ENCODE peak calls at places on chromosome X, in five cellular contexts. One of them, this sample, is unnamed.

GRCh38 chrX:45011597-45011996 is 138.6 kb downstream of the KDM6A start:
- DNase-seq in trophoblast cell: no peak
- DNase-seq in aorta: no peak
- DNase-seq in mucosa of descending colon: no peak
- DNase-seq in transverse colon: no peak
- DNase-seq in this sample: no peak

GRCh38 chrX:24682739-24683432 is 10.8 kb upstream of the POLA1 start:
- DNase-seq in trophoblast cell: no peak
- DNase-seq in aorta: no peak
- DNase-seq in mucosa of descending colon: no peak
- DNase-seq in transverse colon: no peak
- DNase-seq in this sample: no peak

GRCh38 chrX:78527263-78527662 is 131.9 kb downstream of the RTL3 start:
- DNase-seq in trophoblast cell: peak; percentile 58
- DNase-seq in aorta: no peak
- DNase-seq in mucosa of descending colon: no peak
- DNase-seq in transverse colon: no peak
- DNase-seq in this sample: peak; percentile 81

GRCh38 chrX:148500428-148501120 is at the start of gene AFF2:
- DNase-seq in trophoblast cell: peak; percentile 23
- DNase-seq in aorta: peak; percentile 49
- DNase-seq in mucosa of descending colon: peak; percentile 18
- DNase-seq in transverse colon: no peak
- DNase-seq in this sample: no peak

GRCh38 chrX:72169008-72169728 is 12.4 kb upstream of the PIN4 start:
- DNase-seq in trophoblast cell: no peak
- DNase-seq in aorta: no peak
- DNase-seq in mucosa of descending colon: peak; percentile 3
- DNase-seq in transverse colon: no peak
- DNase-seq in this sample: no peak

GRCh38 chrX:137352101-137352660 is 213.7 kb upstream of the ZIC3 start:
- DNase-seq in trophoblast cell: no peak
- DNase-seq in aorta: no peak
- DNase-seq in mucosa of descending colon: no peak
- DNase-seq in transverse colon: no peak
- DNase-seq in this sample: no peak

GRCh38 chrX:109848451-109849050 is 115.5 kb upstream of the ACSL4 start:
- DNase-seq in trophoblast cell: no peak
- DNase-seq in aorta: no peak
- DNase-seq in mucosa of descending colon: no peak
- DNase-seq in transverse colon: no peak
- DNase-seq in this sample: no peak

GRCh38 chrX:11756354-11757318 is 1.4 kb upstream of the MSL3 start:
- DNase-seq in trophoblast cell: peak; percentile 80
- DNase-seq in aorta: no peak
- DNase-seq in mucosa of descending colon: no peak
- DNase-seq in transverse colon: no peak
- DNase-seq in this sample: no peak

GRCh38 chrX:134010690-134011089 is 25.3 kb upstream of the GPC3 start:
- DNase-seq in trophoblast cell: no peak
- DNase-seq in aorta: no peak
- DNase-seq in mucosa of descending colon: no peak
- DNase-seq in transverse colon: no peak
- DNase-seq in this sample: no peak

GRCh38 chrX:115940888-115941332 is 229.6 kb upstream of the AGTR2 start:
- DNase-seq in trophoblast cell: peak; percentile 80
- DNase-seq in aorta: peak; percentile 85
- DNase-seq in mucosa of descending colon: peak; percentile 84
- DNase-seq in transverse colon: peak; percentile 85
- DNase-seq in this sample: no peak

GRCh38 chrX:34884693-34885277 is 57.8 kb upstream of the FAM47B start:
- DNase-seq in trophoblast cell: peak; percentile 27
- DNase-seq in aorta: no peak
- DNase-seq in mucosa of descending colon: no peak
- DNase-seq in transverse colon: no peak
- DNase-seq in this sample: peak; percentile 68

GRCh38 chrX:47751670-47752069 is 85.0 kb upstream of the ZNF81 start:
- DNase-seq in trophoblast cell: peak; percentile 8
- DNase-seq in aorta: no peak
- DNase-seq in mucosa of descending colon: peak; percentile 56
- DNase-seq in transverse colon: peak; percentile 60
- DNase-seq in this sample: peak; percentile 13

GRCh38 chrX:118480172-118480571 is 15.4 kb upstream of the DOCK11 start:
- DNase-seq in trophoblast cell: no peak
- DNase-seq in aorta: no peak
- DNase-seq in mucosa of descending colon: no peak
- DNase-seq in transverse colon: no peak
- DNase-seq in this sample: no peak

GRCh38 chrX:16335181-16335580 is 167.9 kb downstream of the MAGEB17 start:
- DNase-seq in trophoblast cell: no peak
- DNase-seq in aorta: no peak
- DNase-seq in mucosa of descending colon: no peak
- DNase-seq in transverse colon: no peak
- DNase-seq in this sample: no peak

GRCh38 chrX:11750051-11750450 is 8.0 kb upstream of the MSL3 start:
- DNase-seq in trophoblast cell: peak; percentile 79
- DNase-seq in aorta: no peak
- DNase-seq in mucosa of descending colon: no peak
- DNase-seq in transverse colon: no peak
- DNase-seq in this sample: peak; percentile 28

GRCh38 chrX:136176399-136176825 is 29.1 kb downstream of the FHL1 start:
- DNase-seq in trophoblast cell: peak; percentile 57
- DNase-seq in aorta: no peak
- DNase-seq in mucosa of descending colon: no peak
- DNase-seq in transverse colon: no peak
- DNase-seq in this sample: peak; percentile 20

GRCh38 chrX:136168929-136169735 is 21.8 kb downstream of the FHL1 start:
- DNase-seq in trophoblast cell: peak; percentile 90
- DNase-seq in aorta: peak; percentile 70
- DNase-seq in mucosa of descending colon: peak; percentile 23
- DNase-seq in transverse colon: peak; percentile 47
- DNase-seq in this sample: peak; percentile 26

GRCh38 chrX:136170109-136170800 is 22.9 kb downstream of the FHL1 start:
- DNase-seq in trophoblast cell: no peak
- DNase-seq in aorta: no peak
- DNase-seq in mucosa of descending colon: no peak
- DNase-seq in transverse colon: no peak
- DNase-seq in this sample: no peak

GRCh38 chrX:136166221-136166855 is 19.0 kb downstream of the FHL1 start:
- DNase-seq in trophoblast cell: peak; percentile 72
- DNase-seq in aorta: no peak
- DNase-seq in mucosa of descending colon: no peak
- DNase-seq in transverse colon: no peak
- DNase-seq in this sample: no peak

GRCh38 chrX:136171420-136171819 is 24.1 kb downstream of the FHL1 start:
- DNase-seq in trophoblast cell: peak; percentile 69
- DNase-seq in aorta: no peak
- DNase-seq in mucosa of descending colon: no peak
- DNase-seq in transverse colon: no peak
- DNase-seq in this sample: no peak
- H3K4me1 ChIP-seq in trophoblast cell: peaks cover 2% of the 10 kb centered on the region
- H3K4me1 ChIP-seq in aorta: peaks cover 5% of the 10 kb centered on the region
- H3K4me1 ChIP-seq in mucosa of descending colon: no peaks in the 10 kb centered on the region
- H3K4me1 ChIP-seq in transverse colon: peaks cover 24% of the 10 kb centered on the region
- H3K4me1 ChIP-seq in this sample: no peaks in the 10 kb centered on the region

GRCh38 chrX:19765628-19766027 is 121.8 kb downstream of the SH3KBP1 start:
- DNase-seq in trophoblast cell: no peak
- DNase-seq in aorta: no peak
- DNase-seq in mucosa of descending colon: no peak
- DNase-seq in transverse colon: no peak
- DNase-seq in this sample: no peak

GRCh38 chrX:19760841-19761512 is 126.4 kb downstream of the SH3KBP1 start:
- DNase-seq in trophoblast cell: no peak
- DNase-seq in aorta: no peak
- DNase-seq in mucosa of descending colon: no peak
- DNase-seq in transverse colon: no peak
- DNase-seq in this sample: no peak

GRCh38 chrX:19760345-19760744 is 127.1 kb downstream of the SH3KBP1 start:
- DNase-seq in trophoblast cell: peak; percentile 52
- DNase-seq in aorta: no peak
- DNase-seq in mucosa of descending colon: no peak
- DNase-seq in transverse colon: no peak
- DNase-seq in this sample: no peak

GRCh38 chrX:19758536-19758935 is 128.9 kb downstream of the SH3KBP1 start:
- DNase-seq in trophoblast cell: peak; percentile 63
- DNase-seq in aorta: no peak
- DNase-seq in mucosa of descending colon: no peak
- DNase-seq in transverse colon: no peak
- DNase-seq in this sample: no peak

DNA sequence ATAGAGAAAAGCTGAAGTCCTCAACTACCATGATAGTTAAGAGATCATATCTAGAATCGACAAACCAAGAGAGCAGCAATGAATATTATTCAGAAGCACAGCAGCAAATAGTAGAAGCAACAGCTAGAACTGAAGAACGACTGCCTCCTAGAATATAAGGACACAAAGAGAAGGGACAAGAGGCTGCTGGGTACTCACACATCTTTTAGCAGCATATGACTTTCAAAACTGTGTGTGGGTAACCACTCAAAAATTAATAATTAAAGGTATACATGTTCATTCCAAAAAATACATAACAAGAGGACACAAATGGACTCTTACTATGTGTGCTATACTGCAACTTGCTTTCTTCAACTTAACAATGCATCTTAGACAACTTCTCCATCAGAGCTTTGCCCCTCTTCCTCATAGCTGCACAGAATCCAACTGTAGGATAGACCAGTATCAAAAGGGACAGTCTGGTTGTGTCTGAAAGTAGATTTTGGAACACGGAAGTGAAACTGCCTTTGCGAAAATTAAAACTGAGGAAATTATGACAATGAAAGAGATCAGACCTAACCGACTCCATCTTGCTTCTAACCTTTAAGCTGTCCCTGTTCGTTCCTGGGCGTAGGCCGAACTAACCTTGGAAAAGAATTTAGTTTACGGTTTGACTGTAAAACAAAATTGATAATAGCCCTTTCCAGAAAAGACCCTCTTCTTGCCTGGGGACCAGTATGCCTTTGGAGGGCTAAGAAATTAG is 125.7 kb downstream of the SH3KBP1 start:
- DNase-seq in trophoblast cell: no peak
- DNase-seq in aorta: no peak
- DNase-seq in mucosa of descending colon: no peak
- DNase-seq in transverse colon: no peak
- DNase-seq in this sample: no peak
- H3K4me1 ChIP-seq in trophoblast cell: peaks cover 12% of the 10 kb centered on the region
- H3K4me1 ChIP-seq in aorta: no peaks in the 10 kb centered on the region
- H3K4me1 ChIP-seq in mucosa of descending colon: peaks cover 2% of the 10 kb centered on the region
- H3K4me1 ChIP-seq in transverse colon: peaks cover 15% of the 10 kb centered on the region
- H3K4me1 ChIP-seq in this sample: no peaks in the 10 kb centered on the region

DNA sequence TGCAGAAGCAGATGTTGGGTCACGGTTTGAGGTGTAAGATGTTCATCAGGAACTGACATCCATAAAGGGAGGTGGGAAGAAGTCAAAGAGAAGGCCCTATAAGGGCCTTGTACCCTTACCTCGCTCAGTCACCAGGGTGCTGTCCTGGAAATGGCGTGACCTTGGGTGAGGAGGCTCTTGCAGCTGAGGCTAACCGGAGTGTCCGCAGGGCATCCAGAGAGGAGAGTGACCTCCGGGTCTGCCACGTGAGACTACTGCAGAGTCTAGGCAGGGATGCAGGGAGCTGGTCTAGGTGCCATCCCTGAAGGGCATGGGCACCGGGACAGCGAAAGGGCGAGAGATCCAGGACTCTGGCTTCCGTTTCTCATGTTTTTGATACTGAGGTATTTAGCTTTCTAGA is 28.7 kb upstream of the IRAK1 start:
- DNase-seq in trophoblast cell: no peak
- DNase-seq in aorta: no peak
- DNase-seq in mucosa of descending colon: no peak
- DNase-seq in transverse colon: no peak
- DNase-seq in this sample: no peak
- H3K4me1 ChIP-seq in trophoblast cell: peaks cover 14% of the 10 kb centered on the region
- H3K4me1 ChIP-seq in aorta: no peaks in the 10 kb centered on the region
- H3K4me1 ChIP-seq in mucosa of descending colon: peaks cover 3% of the 10 kb centered on the region
- H3K4me1 ChIP-seq in transverse colon: peaks cover 49% of the 10 kb centered on the region
- H3K4me1 ChIP-seq in this sample: peaks cover under 1% of the 10 kb centered on the region

DNA sequence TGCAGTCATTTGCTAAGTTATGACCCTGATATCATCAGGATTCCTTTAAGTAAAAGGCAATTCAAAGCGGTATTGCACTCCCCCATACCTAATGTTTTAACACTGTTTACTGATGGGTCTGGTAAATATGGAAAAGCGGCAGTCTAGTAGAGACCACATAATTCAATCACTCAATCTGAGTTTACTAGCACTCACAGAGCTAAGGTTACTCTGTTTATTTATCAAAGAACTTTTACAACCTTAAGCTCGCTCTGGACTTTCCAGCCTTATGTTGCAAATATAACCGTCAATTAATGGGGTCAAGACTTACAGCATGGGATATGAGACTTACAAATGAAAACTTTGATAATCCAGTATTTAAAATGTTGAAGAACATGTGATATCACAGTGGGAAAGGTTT is 124.5 kb upstream of the ZCCHC13 start:
- DNase-seq in trophoblast cell: no peak
- DNase-seq in aorta: no peak
- DNase-seq in mucosa of descending colon: no peak
- DNase-seq in transverse colon: no peak
- DNase-seq in this sample: no peak
- H3K4me1 ChIP-seq in trophoblast cell: peaks cover 6% of the 10 kb centered on the region
- H3K4me1 ChIP-seq in aorta: no peaks in the 10 kb centered on the region
- H3K4me1 ChIP-seq in mucosa of descending colon: no peaks in the 10 kb centered on the region
- H3K4me1 ChIP-seq in transverse colon: peaks cover 12% of the 10 kb centered on the region
- H3K4me1 ChIP-seq in this sample: no peaks in the 10 kb centered on the region

GRCh38 chrX:95029571-95029970 is 1355.6 kb downstream of the FAM133A start:
- DNase-seq in trophoblast cell: no peak
- DNase-seq in aorta: no peak
- DNase-seq in mucosa of descending colon: no peak
- DNase-seq in transverse colon: no peak
- DNase-seq in this sample: no peak
- H3K4me1 ChIP-seq in trophoblast cell: no peaks in the 10 kb centered on the region
- H3K4me1 ChIP-seq in aorta: no peaks in the 10 kb centered on the region
- H3K4me1 ChIP-seq in mucosa of descending colon: no peaks in the 10 kb centered on the region
- H3K4me1 ChIP-seq in transverse colon: no peaks in the 10 kb centered on the region
- H3K4me1 ChIP-seq in this sample: no peaks in the 10 kb centered on the region

This sample was measured in foreskin keratinocyte.